ENCODE peak calls at places on chromosomes 13 and 19, in eight cellular contexts. One of them, this sample, is unnamed.

GRCh38 chr13:72127031-72127430 is 260.0 kb upstream of the DACH1 start:
- DNase-seq in brain microvascular endothelial cell: no peak
- DNase-seq in fibroblast of pulmonary artery: no peak
- DNase-seq in heart right ventricle: no peak
- DNase-seq in bronchial epithelial cell: peak
- DNase-seq in foreskin keratinocyte: no peak
- DNase-seq in foreskin fibroblast: no peak
- DNase-seq in adrenal gland: no peak
- DNase-seq in this sample: no peak

GRCh38 chr19:42018503-42019193 is 24.6 kb upstream of the ATP1A3 start:
- DNase-seq in brain microvascular endothelial cell: peak
- DNase-seq in fibroblast of pulmonary artery: no peak
- DNase-seq in heart right ventricle: no peak
- DNase-seq in bronchial epithelial cell: peak
- DNase-seq in foreskin keratinocyte: no peak
- DNase-seq in foreskin fibroblast: peak
- DNase-seq in adrenal gland: no peak
- DNase-seq in this sample: peak

GRCh38 chr13:35764359-35765015 is 288.0 kb upstream of the MAB21L1 start:
- DNase-seq in brain microvascular endothelial cell: no peak
- DNase-seq in fibroblast of pulmonary artery: no peak
- DNase-seq in heart right ventricle: no peak
- DNase-seq in bronchial epithelial cell: no peak
- DNase-seq in foreskin keratinocyte: no peak
- DNase-seq in foreskin fibroblast: peak
- DNase-seq in adrenal gland: no peak
- DNase-seq in this sample: peak

GRCh38 chr13:21453352-21454089 is 5.6 kb downstream of the ZDHHC20 start:
- DNase-seq in brain microvascular endothelial cell: no peak
- DNase-seq in fibroblast of pulmonary artery: no peak
- DNase-seq in heart right ventricle: no peak
- DNase-seq in bronchial epithelial cell: no peak
- DNase-seq in foreskin keratinocyte: no peak
- DNase-seq in foreskin fibroblast: peak
- DNase-seq in adrenal gland: no peak
- DNase-seq in this sample: peak

GRCh38 chr19:2308114-2308556 is at the start of gene LINGO3:
- DNase-seq in brain microvascular endothelial cell: no peak
- DNase-seq in fibroblast of pulmonary artery: no peak
- DNase-seq in heart right ventricle: no peak
- DNase-seq in bronchial epithelial cell: no peak
- DNase-seq in foreskin keratinocyte: no peak
- DNase-seq in foreskin fibroblast: peak
- DNase-seq in adrenal gland: no peak
- DNase-seq in this sample: no peak

GRCh38 chr19:12494260-12494860 is 9.7 kb upstream of the ZNF709 start:
- DNase-seq in brain microvascular endothelial cell: no peak
- DNase-seq in fibroblast of pulmonary artery: no peak
- DNase-seq in heart right ventricle: no peak
- DNase-seq in bronchial epithelial cell: no peak
- DNase-seq in foreskin keratinocyte: no peak
- DNase-seq in foreskin fibroblast: no peak
- DNase-seq in adrenal gland: no peak
- DNase-seq in this sample: no peak

GRCh38 chr19:2044709-2045500 is 6.1 kb downstream of the MKNK2 start:
- DNase-seq in brain microvascular endothelial cell: no peak
- DNase-seq in fibroblast of pulmonary artery: no peak
- DNase-seq in heart right ventricle: no peak
- DNase-seq in bronchial epithelial cell: no peak
- DNase-seq in foreskin keratinocyte: no peak
- DNase-seq in foreskin fibroblast: no peak
- DNase-seq in adrenal gland: peak
- DNase-seq in this sample: no peak

GRCh38 chr13:99989376-99990044 is 7.9 kb downstream of the ZIC2 start:
- DNase-seq in brain microvascular endothelial cell: no peak
- DNase-seq in fibroblast of pulmonary artery: no peak
- DNase-seq in heart right ventricle: no peak
- DNase-seq in bronchial epithelial cell: no peak
- DNase-seq in foreskin keratinocyte: no peak
- DNase-seq in foreskin fibroblast: no peak
- DNase-seq in adrenal gland: no peak
- DNase-seq in this sample: no peak

GRCh38 chr19:43464089-43464775 is 1.2 kb downstream of the LYPD3 start:
- DNase-seq in brain microvascular endothelial cell: no peak
- DNase-seq in fibroblast of pulmonary artery: no peak
- DNase-seq in heart right ventricle: peak
- DNase-seq in bronchial epithelial cell: no peak
- DNase-seq in foreskin keratinocyte: no peak
- DNase-seq in foreskin fibroblast: no peak
- DNase-seq in adrenal gland: no peak
- DNase-seq in this sample: no peak

GRCh38 chr19:28074773-28075172 is 1138.2 kb downstream of the UQCRFS1 start:
- DNase-seq in brain microvascular endothelial cell: no peak
- DNase-seq in fibroblast of pulmonary artery: no peak
- DNase-seq in heart right ventricle: no peak
- DNase-seq in bronchial epithelial cell: no peak
- DNase-seq in foreskin keratinocyte: no peak
- DNase-seq in foreskin fibroblast: no peak
- DNase-seq in adrenal gland: no peak
- DNase-seq in this sample: no peak

GRCh38 chr13:106241974-106242373 is 293.5 kb downstream of the EFNB2 start:
- DNase-seq in brain microvascular endothelial cell: peak
- DNase-seq in fibroblast of pulmonary artery: no peak
- DNase-seq in heart right ventricle: no peak
- DNase-seq in bronchial epithelial cell: no peak
- DNase-seq in foreskin keratinocyte: no peak
- DNase-seq in foreskin fibroblast: no peak
- DNase-seq in adrenal gland: no peak
- DNase-seq in this sample: peak

GRCh38 chr19:11856568-11857264 is 8.2 kb downstream of the ZNF439 start:
- DNase-seq in brain microvascular endothelial cell: no peak
- DNase-seq in fibroblast of pulmonary artery: no peak
- DNase-seq in heart right ventricle: no peak
- DNase-seq in bronchial epithelial cell: peak
- DNase-seq in foreskin keratinocyte: no peak
- DNase-seq in foreskin fibroblast: peak
- DNase-seq in adrenal gland: no peak
- DNase-seq in this sample: no peak

GRCh38 chr13:109840201-109840892 is 54.0 kb upstream of the IRS2 start:
- DNase-seq in brain microvascular endothelial cell: peak
- DNase-seq in fibroblast of pulmonary artery: peak
- DNase-seq in heart right ventricle: no peak
- DNase-seq in bronchial epithelial cell: peak
- DNase-seq in foreskin keratinocyte: peak
- DNase-seq in foreskin fibroblast: peak
- DNase-seq in adrenal gland: no peak
- DNase-seq in this sample: peak

GRCh38 chr19:41307090-41307875 is 2.7 kb upstream of the CCDC97 start:
- DNase-seq in brain microvascular endothelial cell: no peak
- DNase-seq in fibroblast of pulmonary artery: no peak
- DNase-seq in heart right ventricle: no peak
- DNase-seq in bronchial epithelial cell: no peak
- DNase-seq in foreskin keratinocyte: no peak
- DNase-seq in foreskin fibroblast: no peak
- DNase-seq in adrenal gland: no peak
- DNase-seq in this sample: no peak

GRCh38 chr19:10553943-10554381 is 10.3 kb downstream of the ATG4D start:
- DNase-seq in brain microvascular endothelial cell: no peak
- DNase-seq in fibroblast of pulmonary artery: no peak
- DNase-seq in heart right ventricle: no peak
- DNase-seq in bronchial epithelial cell: peak
- DNase-seq in foreskin keratinocyte: peak
- DNase-seq in foreskin fibroblast: no peak
- DNase-seq in adrenal gland: no peak
- DNase-seq in this sample: no peak

GRCh38 chr19:17575871-17576757 is 20.7 kb downstream of the COLGALT1 start:
- DNase-seq in brain microvascular endothelial cell: no peak
- DNase-seq in fibroblast of pulmonary artery: no peak
- DNase-seq in heart right ventricle: no peak
- DNase-seq in bronchial epithelial cell: no peak
- DNase-seq in foreskin keratinocyte: no peak
- DNase-seq in foreskin fibroblast: no peak
- DNase-seq in adrenal gland: no peak
- DNase-seq in this sample: no peak

GRCh38 chr13:33112745-33113144 is 96.5 kb downstream of the KL start:
- DNase-seq in brain microvascular endothelial cell: peak
- DNase-seq in fibroblast of pulmonary artery: no peak
- DNase-seq in heart right ventricle: no peak
- DNase-seq in bronchial epithelial cell: no peak
- DNase-seq in foreskin keratinocyte: no peak
- DNase-seq in foreskin fibroblast: peak
- DNase-seq in adrenal gland: no peak
- DNase-seq in this sample: peak

GRCh38 chr13:44872751-44873150 is 116.5 kb downstream of the NUFIP1 start:
- DNase-seq in brain microvascular endothelial cell: no peak
- DNase-seq in fibroblast of pulmonary artery: no peak
- DNase-seq in heart right ventricle: no peak
- DNase-seq in bronchial epithelial cell: no peak
- DNase-seq in foreskin keratinocyte: no peak
- DNase-seq in foreskin fibroblast: no peak
- DNase-seq in adrenal gland: no peak
- DNase-seq in this sample: no peak

GRCh38 chr19:20479483-20479882 is 86.1 kb downstream of the ZNF737 start:
- DNase-seq in brain microvascular endothelial cell: no peak
- DNase-seq in fibroblast of pulmonary artery: no peak
- DNase-seq in heart right ventricle: no peak
- DNase-seq in bronchial epithelial cell: no peak
- DNase-seq in foreskin keratinocyte: no peak
- DNase-seq in foreskin fibroblast: no peak
- DNase-seq in adrenal gland: no peak
- DNase-seq in this sample: no peak

GRCh38 chr19:20482721-20483120 is 82.9 kb downstream of the ZNF737 start:
- DNase-seq in brain microvascular endothelial cell: no peak
- DNase-seq in fibroblast of pulmonary artery: no peak
- DNase-seq in heart right ventricle: no peak
- DNase-seq in bronchial epithelial cell: no peak
- DNase-seq in foreskin keratinocyte: no peak
- DNase-seq in foreskin fibroblast: no peak
- DNase-seq in adrenal gland: no peak
- DNase-seq in this sample: no peak

GRCh38 chr19:20478936-20479335 is 86.6 kb downstream of the ZNF737 start:
- DNase-seq in brain microvascular endothelial cell: no peak
- DNase-seq in fibroblast of pulmonary artery: no peak
- DNase-seq in heart right ventricle: no peak
- DNase-seq in bronchial epithelial cell: no peak
- DNase-seq in foreskin keratinocyte: no peak
- DNase-seq in foreskin fibroblast: no peak
- DNase-seq in adrenal gland: no peak
- DNase-seq in this sample: no peak
- TF ChIP-seq CTCF in brain microvascular endothelial cell: no peak
- TF ChIP-seq CTCF in fibroblast of pulmonary artery: no peak
- TF ChIP-seq CTCF in heart right ventricle: no peak
- TF ChIP-seq CTCF in bronchial epithelial cell: no peak
- TF ChIP-seq CTCF in foreskin keratinocyte: no peak
- TF ChIP-seq CTCF in foreskin fibroblast: no peak
- TF ChIP-seq CTCF in adrenal gland: no peak
- TF ChIP-seq CTCF in this sample: no peak

GRCh38 chr13:23510544-23510916 is 59.7 kb upstream of the TNFRSF19 start:
- DNase-seq in brain microvascular endothelial cell: no peak
- DNase-seq in fibroblast of pulmonary artery: peak
- DNase-seq in heart right ventricle: no peak
- DNase-seq in bronchial epithelial cell: peak
- DNase-seq in foreskin keratinocyte: peak
- DNase-seq in foreskin fibroblast: peak
- DNase-seq in adrenal gland: no peak
- DNase-seq in this sample: peak

GRCh38 chr13:23509781-23510543 is 60.2 kb upstream of the TNFRSF19 start:
- DNase-seq in brain microvascular endothelial cell: peak
- DNase-seq in fibroblast of pulmonary artery: peak
- DNase-seq in heart right ventricle: no peak
- DNase-seq in bronchial epithelial cell: peak
- DNase-seq in foreskin keratinocyte: peak
- DNase-seq in foreskin fibroblast: peak
- DNase-seq in adrenal gland: no peak
- DNase-seq in this sample: peak

GRCh38 chr13:23513460-23513859 is 56.8 kb upstream of the TNFRSF19 start:
- DNase-seq in brain microvascular endothelial cell: no peak
- DNase-seq in fibroblast of pulmonary artery: peak
- DNase-seq in heart right ventricle: no peak
- DNase-seq in bronchial epithelial cell: no peak
- DNase-seq in foreskin keratinocyte: no peak
- DNase-seq in foreskin fibroblast: no peak
- DNase-seq in adrenal gland: no peak
- DNase-seq in this sample: no peak

GRCh38 chr13:23512762-23513395 is 57.3 kb upstream of the TNFRSF19 start:
- DNase-seq in brain microvascular endothelial cell: no peak
- DNase-seq in fibroblast of pulmonary artery: no peak
- DNase-seq in heart right ventricle: no peak
- DNase-seq in bronchial epithelial cell: no peak
- DNase-seq in foreskin keratinocyte: no peak
- DNase-seq in foreskin fibroblast: no peak
- DNase-seq in adrenal gland: no peak
- DNase-seq in this sample: no peak

GRCh38 chr13:23510979-23511735 is 59.1 kb upstream of the TNFRSF19 start:
- DNase-seq in brain microvascular endothelial cell: peak
- DNase-seq in fibroblast of pulmonary artery: peak
- DNase-seq in heart right ventricle: no peak
- DNase-seq in bronchial epithelial cell: peak
- DNase-seq in foreskin keratinocyte: peak
- DNase-seq in foreskin fibroblast: peak
- DNase-seq in adrenal gland: no peak
- DNase-seq in this sample: no peak
- TF ChIP-seq CTCF in brain microvascular endothelial cell: peak
- TF ChIP-seq CTCF in fibroblast of pulmonary artery: peak
- TF ChIP-seq CTCF in heart right ventricle: no peak
- TF ChIP-seq CTCF in bronchial epithelial cell: peak
- TF ChIP-seq CTCF in foreskin keratinocyte: peak
- TF ChIP-seq CTCF in foreskin fibroblast: peak
- TF ChIP-seq CTCF in adrenal gland: peak
- TF ChIP-seq CTCF in this sample: peak

DNA sequence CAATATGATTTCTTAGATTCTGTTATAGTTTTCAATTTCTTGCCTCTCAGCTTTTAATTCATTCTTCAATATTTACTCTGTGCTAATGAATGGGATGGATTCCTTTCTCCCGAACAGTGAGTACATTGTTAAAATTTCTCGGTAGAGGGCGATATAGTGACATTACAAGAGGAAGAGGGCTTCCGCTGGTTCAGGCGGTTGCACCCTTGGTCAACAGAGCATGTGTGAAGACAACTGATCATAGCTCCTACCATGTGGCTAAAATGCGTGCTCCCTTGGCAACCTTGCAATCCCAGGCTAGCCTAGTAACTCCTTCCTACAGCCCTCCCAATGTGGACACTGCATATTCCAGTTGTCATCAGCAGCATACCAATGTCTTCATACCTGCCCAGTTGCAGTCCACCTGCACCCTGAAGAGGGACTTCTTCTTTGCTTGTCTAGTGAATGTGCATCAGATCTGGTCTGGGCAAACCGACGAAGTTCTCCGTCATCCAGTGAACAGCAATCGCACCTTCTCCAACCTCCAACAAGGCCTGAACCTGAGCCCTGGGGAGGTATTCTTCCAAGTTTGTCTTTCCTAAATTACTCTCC is 653.0 kb upstream of the GPC6 start:
- DNase-seq in brain microvascular endothelial cell: peak
- DNase-seq in fibroblast of pulmonary artery: peak
- DNase-seq in heart right ventricle: no peak
- DNase-seq in bronchial epithelial cell: peak
- DNase-seq in foreskin keratinocyte: no peak
- DNase-seq in foreskin fibroblast: peak
- DNase-seq in adrenal gland: no peak
- DNase-seq in this sample: peak
- TF ChIP-seq CTCF in brain microvascular endothelial cell: peak
- TF ChIP-seq CTCF in fibroblast of pulmonary artery: peak
- TF ChIP-seq CTCF in heart right ventricle: no peak
- TF ChIP-seq CTCF in bronchial epithelial cell: peak
- TF ChIP-seq CTCF in foreskin keratinocyte: peak
- TF ChIP-seq CTCF in foreskin fibroblast: no peak
- TF ChIP-seq CTCF in adrenal gland: no peak
- TF ChIP-seq CTCF in this sample: no peak

GRCh38 chr13:30422056-30422914 is at the start of gene UBE2L5:
- DNase-seq in brain microvascular endothelial cell: peak
- DNase-seq in fibroblast of pulmonary artery: peak
- DNase-seq in heart right ventricle: peak
- DNase-seq in bronchial epithelial cell: peak
- DNase-seq in foreskin keratinocyte: no peak
- DNase-seq in foreskin fibroblast: peak
- DNase-seq in adrenal gland: peak
- DNase-seq in this sample: peak
- TF ChIP-seq CTCF in brain microvascular endothelial cell: no peak
- TF ChIP-seq CTCF in fibroblast of pulmonary artery: no peak
- TF ChIP-seq CTCF in heart right ventricle: no peak
- TF ChIP-seq CTCF in bronchial epithelial cell: no peak
- TF ChIP-seq CTCF in foreskin keratinocyte: no peak
- TF ChIP-seq CTCF in foreskin fibroblast: no peak
- TF ChIP-seq CTCF in adrenal gland: no peak
- TF ChIP-seq CTCF in this sample: no peak